ENCODE peak calls at places on chromosome 2, in ten cellular contexts. K is heart left ventricle, I is Peyer's patch, Q is breast epithelium, X is adrenal gland, L is HCT116, Z is GM12878, J is spleen, P is H54, M is GM12892. W is an unnamed sample.

GRCh38 chr2:197668296-197668695 is 7.1 kb downstream of the RFTN2 start:
- DNase-seq in K (no peak), I (no peak), Q (no peak), X (no peak), L (no peak), Z (no peak), J (no peak), P (no peak), M (no peak), W (no peak)

GRCh38 chr2:37387143-37387835 is 42.9 kb downstream of the QPCT start:
- DNase-seq in K (no peak), I (no peak), Q (no peak), X (no peak), L (no peak), Z (no peak), J (no peak), P (no peak), M (no peak), W (no peak)

GRCh38 chr2:130243359-130243758 is 45.1 kb upstream of the TUBA3E start:
- DNase-seq in K (no peak), I (no peak), Q (no peak), X (no peak), L (no peak), Z (no peak), J (no peak), P (no peak), M (no peak), W (no peak)

GRCh38 chr2:231413921-231414476 is 18.5 kb downstream of the B3GNT7 start:
- DNase-seq in K (no peak), I (peak), Q (no peak), X (no peak), L (no peak), Z (no peak), J (no peak), P (no peak), M (no peak), W (no peak)

GRCh38 chr2:31675485-31675901 is 94.8 kb upstream of the SRD5A2 start:
- DNase-seq in K (no peak), I (no peak), Q (no peak), X (no peak), L (peak), Z (no peak), J (no peak), P (no peak), M (no peak), W (no peak)

GRCh38 chr2:212135739-212136138 is 402.9 kb downstream of the ERBB4 start:
- DNase-seq in K (no peak), I (no peak), Q (no peak), X (no peak), L (no peak), Z (no peak), J (no peak), P (no peak), M (no peak), W (no peak)

GRCh38 chr2:10124538-10125045 is 2.1 kb downstream of the RRM2 start:
- DNase-seq in K (no peak), I (peak), Q (no peak), X (peak), L (no peak), Z (no peak), J (peak), P (no peak), M (no peak), W (peak)

GRCh38 chr2:13616656-13617055 is 899.9 kb downstream of the TRIB2 start:
- DNase-seq in K (no peak), I (no peak), Q (no peak), X (no peak), L (no peak), Z (no peak), J (no peak), P (no peak), M (no peak), W (no peak)

GRCh38 chr2:85662899-85663683 is 4.9 kb downstream of the SFTPB start:
- DNase-seq in K (no peak), I (no peak), Q (no peak), X (peak), L (peak), Z (no peak), J (no peak), P (peak), M (no peak), W (peak)

GRCh38 chr2:84443477-84443876 is 15.6 kb downstream of the SUCLG1 start:
- DNase-seq in K (no peak), I (no peak), Q (no peak), X (no peak), L (no peak), Z (no peak), J (no peak), P (no peak), M (no peak), W (no peak)

GRCh38 chr2:150588210-150588870 is 100.9 kb upstream of the RND3 start:
- DNase-seq in K (no peak), I (no peak), Q (no peak), X (no peak), L (no peak), Z (no peak), J (no peak), P (no peak), M (no peak), W (no peak)

GRCh38 chr2:78721302-78722033 is 304.0 kb upstream of the REG3G start:
- DNase-seq in K (no peak), I (no peak), Q (no peak), X (no peak), L (no peak), Z (no peak), J (no peak), P (no peak), M (no peak), W (no peak)

GRCh38 chr2:51722311-51722710 is 690.4 kb upstream of the NRXN1 start:
- DNase-seq in K (no peak), I (no peak), Q (no peak), X (no peak), L (no peak), Z (no peak), J (no peak), P (no peak), M (no peak), W (no peak)

GRCh38 chr2:36733215-36733614 is 36.7 kb downstream of the VIT start:
- DNase-seq in K (no peak), I (no peak), Q (no peak), X (no peak), L (no peak), Z (no peak), J (no peak), P (no peak), M (no peak), W (no peak)

GRCh38 chr2:127637725-127638252 is 8.2 kb upstream of the GPR17 start:
- DNase-seq in K (peak), I (no peak), Q (no peak), X (no peak), L (peak), Z (no peak), J (peak), P (peak), M (no peak), W (no peak)

GRCh38 chr2:234075521-234075915 is 25.0 kb downstream of the SPP2 start:
- DNase-seq in K (no peak), I (no peak), Q (no peak), X (no peak), L (no peak), Z (no peak), J (no peak), P (no peak), M (no peak), W (no peak)

GRCh38 chr2:223944166-223944703 is 900 bp downstream of the WDFY1 start:
- DNase-seq in K (peak), I (peak), Q (no peak), X (peak), L (no peak), Z (no peak), J (peak), P (no peak), M (peak), W (peak)

GRCh38 chr2:9846554-9846953 is 3.3 kb downstream of the TAF1B start:
- DNase-seq in K (no peak), I (no peak), Q (no peak), X (no peak), L (no peak), Z (no peak), J (no peak), P (no peak), M (no peak), W (no peak)

GRCh38 chr2:20273045-20273444 is 48.1 kb upstream of the SDC1 start:
- DNase-seq in K (no peak), I (no peak), Q (no peak), X (no peak), L (no peak), Z (no peak), J (no peak), P (no peak), M (no peak), W (no peak)

GRCh38 chr2:96642564-96643350 is at the start of gene FER1L5:
- DNase-seq in K (no peak), I (no peak), Q (no peak), X (no peak), L (peak), Z (no peak), J (no peak), P (peak), M (no peak), W (no peak)

DNA sequence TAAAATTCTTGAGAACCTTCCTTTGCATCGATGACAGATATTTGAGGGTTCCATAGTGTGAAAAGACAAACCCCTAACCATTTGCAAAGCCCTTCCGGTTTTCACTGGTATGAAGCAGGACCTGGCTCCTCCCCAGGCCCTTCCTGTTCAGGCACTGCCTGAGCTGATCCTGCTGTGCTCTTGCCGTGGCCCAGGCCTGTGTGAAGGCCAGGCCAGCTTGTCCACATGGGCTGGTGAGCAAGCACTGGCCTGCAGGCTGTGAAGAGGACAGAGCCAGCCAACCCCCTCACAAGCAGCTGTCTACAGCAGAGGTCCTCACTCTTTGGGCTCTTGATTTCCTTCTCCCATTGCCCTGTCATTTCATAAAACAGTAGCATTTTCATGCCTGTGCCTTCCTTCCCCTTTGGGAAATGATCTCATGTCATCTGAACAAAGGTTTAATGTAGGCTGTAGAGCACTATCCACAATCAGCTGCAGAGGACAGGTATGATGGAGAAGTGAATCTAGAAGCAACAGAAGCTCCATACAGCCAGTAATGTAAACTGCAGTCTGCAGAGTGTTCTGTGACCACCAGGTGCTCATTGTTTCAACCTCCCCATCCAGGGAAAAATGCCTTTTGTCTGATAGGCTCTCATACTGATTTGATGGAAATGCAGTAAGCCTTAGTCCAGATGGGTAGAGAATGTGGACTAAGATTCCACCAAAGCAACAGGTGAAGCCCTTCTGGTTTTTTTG is 19.8 kb downstream of the MPHOSPH10 start:
- DNase-seq in K (no peak), I (no peak), Q (no peak), X (no peak), L (no peak), Z (no peak), J (no peak), P (no peak), M (no peak), W (no peak)
- TF ChIP-seq POLR2A in K (no peak), I (no peak), Q (no peak), X (no peak), L (no peak), Z (peak), J (no peak), P (no peak), M (no peak), W (no peak)

GRCh38 chr2:120680136-120680761 is 55.4 kb upstream of the GLI2 start:
- DNase-seq in K (peak), I (peak), Q (peak), X (peak), L (peak), Z (peak), J (peak), P (peak), M (peak), W (peak)
- TF ChIP-seq POLR2A in K (no peak), I (no peak), Q (no peak), X (no peak), L (no peak), Z (no peak), J (no peak), P (no peak), M (no peak), W (no peak)

DNA sequence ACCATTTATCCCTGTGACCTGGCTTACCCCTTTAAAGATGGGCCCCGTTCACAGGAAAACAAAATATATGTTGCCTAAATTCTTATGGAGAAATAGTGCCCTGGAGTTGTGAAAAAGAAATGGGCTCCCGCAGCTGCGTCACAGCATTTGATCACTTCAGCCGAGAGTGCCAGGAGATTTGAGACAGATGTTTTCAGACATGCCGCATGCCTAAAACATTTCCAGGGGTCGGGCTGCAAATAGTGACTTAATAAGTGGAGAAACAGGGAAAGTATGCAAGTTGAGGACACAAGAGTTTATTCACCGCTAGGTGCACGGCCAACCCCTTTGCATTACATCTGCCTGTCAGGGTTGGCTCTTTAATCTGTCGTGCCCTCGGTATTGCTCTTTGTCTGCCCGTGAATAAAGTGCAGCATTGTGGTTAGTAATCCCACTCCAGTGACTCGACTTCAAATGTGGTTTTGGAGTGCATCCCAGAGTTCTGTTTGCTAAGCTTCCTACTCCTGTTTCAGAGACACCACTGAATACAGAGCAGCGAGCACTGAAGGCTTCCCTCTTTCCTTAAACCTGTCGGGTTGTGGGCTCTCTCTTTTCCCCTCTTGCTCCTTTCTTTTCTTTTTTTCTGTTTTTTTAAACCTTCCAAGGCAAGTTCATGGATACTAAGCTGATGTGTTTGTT is 187.5 kb downstream of the LTBP1 start:
- DNase-seq in K (no peak), I (peak), Q (peak), X (no peak), L (peak), Z (no peak), J (no peak), P (peak), M (no peak), W (peak)
- TF ChIP-seq POLR2A in K (no peak), I (no peak), Q (no peak), X (no peak), L (no peak), Z (no peak), J (no peak), P (no peak), M (no peak), W (peak)

DNA sequence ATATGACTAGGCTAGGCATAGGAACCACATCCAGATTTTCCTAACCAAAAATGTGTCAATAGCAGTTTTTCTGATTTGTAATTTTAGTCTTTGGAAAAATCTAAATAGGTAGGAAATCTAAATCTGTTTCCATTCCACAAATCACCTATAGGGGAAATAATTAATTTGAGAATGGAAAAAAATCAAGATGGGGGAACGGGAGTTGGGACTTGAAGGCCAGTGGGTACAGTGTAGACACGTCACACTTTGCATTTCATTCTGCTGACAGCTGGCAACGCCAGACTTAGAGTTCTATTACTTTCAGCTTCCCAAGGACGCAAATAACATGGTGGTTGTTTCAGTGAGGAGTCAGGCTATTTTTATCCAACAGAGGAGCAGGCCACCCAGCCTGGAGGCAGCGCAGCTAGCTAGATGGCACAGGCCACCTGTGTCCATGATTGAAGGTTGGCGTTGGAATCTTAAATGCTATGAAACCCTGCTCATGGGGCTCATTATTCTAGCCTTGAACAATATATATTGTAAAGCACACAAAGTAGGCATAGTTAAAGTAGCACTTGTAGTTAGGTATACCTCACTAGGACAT is 23.4 kb downstream of the HNRNPA3 start:
- DNase-seq in K (no peak), I (no peak), Q (no peak), X (no peak), L (no peak), Z (no peak), J (no peak), P (no peak), M (no peak), W (no peak)
- TF ChIP-seq POLR2A in K (no peak), I (no peak), Q (no peak), X (peak), L (no peak), Z (no peak), J (no peak), P (no peak), M (peak), W (no peak)

DNA sequence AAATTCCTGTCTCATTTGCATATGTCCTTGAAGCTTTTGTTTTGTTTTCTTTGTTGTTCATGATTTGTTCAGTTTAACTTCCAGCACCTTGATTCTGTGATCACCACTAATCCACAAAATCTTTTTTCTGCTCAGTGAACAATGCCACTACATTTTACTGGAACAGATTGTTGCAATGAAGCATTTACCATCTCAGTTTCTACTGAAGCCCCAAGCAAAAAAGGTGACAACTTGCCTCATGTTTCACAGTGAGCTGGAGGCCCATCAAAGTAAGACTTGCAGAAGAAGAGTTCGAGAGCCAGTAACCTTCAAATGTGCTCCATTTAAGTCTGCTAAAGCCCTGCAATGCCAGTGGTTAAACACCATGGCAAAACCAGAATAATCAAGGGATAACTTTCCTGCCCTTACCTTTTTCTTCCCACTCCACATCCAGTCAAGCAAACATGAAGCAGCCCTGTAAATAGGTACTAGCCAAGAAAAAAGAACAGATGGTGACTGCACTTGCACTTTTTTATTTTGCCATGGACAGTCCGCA is 25.7 kb upstream of the PDE1A start:
- DNase-seq in K (no peak), I (no peak), Q (no peak), X (no peak), L (no peak), Z (no peak), J (no peak), P (no peak), M (no peak), W (no peak)
- TF ChIP-seq POLR2A in K (no peak), I (no peak), Q (no peak), X (no peak), L (no peak), Z (no peak), J (no peak), P (no peak), M (no peak), W (no peak)

GRCh38 chr2:118186110-118186857 is 98.0 kb downstream of the INSIG2 start:
- DNase-seq in K (peak), I (peak), Q (peak), X (peak), L (peak), Z (peak), J (peak), P (peak), M (peak), W (peak)
- TF ChIP-seq POLR2A in K (peak), I (peak), Q (peak), X (peak), L (no peak), Z (peak), J (peak), P (peak), M (peak), W (peak)

DNA sequence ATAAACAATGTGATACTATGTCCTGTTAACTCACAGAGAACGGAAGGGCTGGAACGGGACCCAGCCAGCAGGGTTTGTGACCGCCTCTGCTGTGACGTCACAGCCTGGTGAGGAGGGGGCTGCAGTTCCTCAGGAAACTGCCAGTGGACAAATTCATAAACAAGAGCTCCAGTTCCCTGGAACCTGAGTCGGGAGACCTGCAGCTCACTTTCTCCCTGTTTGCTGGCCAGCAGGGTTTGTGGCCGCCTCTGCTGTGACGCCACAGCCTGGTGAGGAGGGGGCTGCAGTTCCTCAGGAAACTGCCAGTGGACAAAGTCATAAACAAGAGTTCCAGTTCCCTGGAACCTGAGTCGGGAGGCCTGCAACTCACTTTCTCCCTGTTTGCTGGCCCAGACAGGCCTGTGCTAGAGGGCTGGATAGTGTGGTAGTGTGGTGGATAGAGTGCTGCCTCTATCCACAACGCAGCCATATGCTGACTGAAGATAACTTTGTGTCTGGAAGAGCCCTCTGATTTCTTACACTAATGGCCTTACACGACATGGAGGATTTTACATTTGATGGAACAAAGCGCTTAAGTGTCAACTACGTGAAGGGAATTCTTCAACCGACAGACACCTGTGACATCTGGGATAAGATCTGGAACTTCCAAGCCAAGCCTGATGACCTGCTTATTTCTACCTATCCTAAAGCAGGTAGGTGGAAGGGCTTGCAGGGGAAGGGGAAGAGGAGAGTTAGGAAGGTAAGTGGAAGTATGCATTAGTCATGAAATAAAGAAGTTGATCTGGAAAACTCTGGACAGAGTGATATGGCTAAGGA is at the start of gene SULT1C4:
- DNase-seq in K (peak), I (peak), Q (peak), X (peak), L (no peak), Z (no peak), J (peak), P (no peak), M (no peak), W (peak)
- TF ChIP-seq POLR2A in K (no peak), I (no peak), Q (no peak), X (no peak), L (no peak), Z (no peak), J (no peak), P (no peak), M (no peak), W (no peak)

GRCh38 chr2:238169708-238170251 is 11.0 kb downstream of the ERFE start:
- DNase-seq in K (no peak), I (no peak), Q (no peak), X (no peak), L (no peak), Z (no peak), J (no peak), P (peak), M (no peak), W (no peak)
- TF ChIP-seq POLR2A in K (no peak), I (no peak), Q (no peak), X (no peak), L (no peak), Z (no peak), J (no peak), P (no peak), M (no peak), W (no peak)

GRCh38 chr2:68177541-68177940 is 19.9 kb downstream of the PNO1 start:
- DNase-seq in K (no peak), I (no peak), Q (no peak), X (no peak), L (no peak), Z (no peak), J (no peak), P (no peak), M (no peak), W (no peak)
- TF ChIP-seq POLR2A in K (no peak), I (no peak), Q (no peak), X (no peak), L (no peak), Z (no peak), J (no peak), P (no peak), M (no peak), W (no peak)